ENCODE peak calls at places on chromosome 13, in four cellular contexts. H, K, W and M are unnamed samples.

GRCh38 chr13:105918842-105919741 is 616.4 kb downstream of the EFNB2 start:
- DNase-seq in H (no peak), K (peak; percentile 1), W (no peak), M (peak; percentile 71)

GRCh38 chr13:100537486-100537885 is 51.1 kb downstream of the GGACT start:
- DNase-seq in H (no peak), K (no peak), W (no peak), M (no peak)

GRCh38 chr13:101475536-101475935 is 23.1 kb downstream of the ITGBL1 start:
- DNase-seq in H (no peak), K (no peak), W (no peak), M (no peak)

GRCh38 chr13:94030415-94031119 is 448.9 kb downstream of the DCT start:
- DNase-seq in H (no peak), K (no peak), W (no peak), M (no peak)

GRCh38 chr13:98957731-98958442 is 20.0 kb downstream of the DOCK9 start:
- DNase-seq in H (no peak), K (no peak), W (no peak), M (no peak)

GRCh38 chr13:91017669-91018053 is 329.8 kb upstream of the MIR17HG start:
- DNase-seq in H (no peak), K (peak; percentile 38), W (peak; percentile 2), M (no peak)

GRCh38 chr13:44312898-44313551 is 60.6 kb upstream of the SERP2 start:
- DNase-seq in H (no peak), K (no peak), W (no peak), M (no peak)

GRCh38 chr13:75469087-75469486 is 12.9 kb downstream of the TBC1D4 start:
- DNase-seq in H (no peak), K (peak; percentile 62), W (no peak), M (no peak)

GRCh38 chr13:37277435-37278144 is 172.1 kb upstream of the CSNK1A1L start:
- DNase-seq in H (no peak), K (no peak), W (no peak), M (no peak)

GRCh38 chr13:110001622-110002275 is 215.4 kb upstream of the IRS2 start:
- DNase-seq in H (no peak), K (no peak), W (no peak), M (no peak)

GRCh38 chr13:75486654-75487053 is 4.7 kb upstream of the TBC1D4 start:
- DNase-seq in H (no peak), K (no peak), W (no peak), M (no peak)

GRCh38 chr13:19155321-19155861 is 26.2 kb downstream of the TUBA3C start:
- DNase-seq in H (no peak), K (no peak), W (no peak), M (no peak)

GRCh38 chr13:81383441-81383840 is 1042.5 kb upstream of the SPRY2 start:
- DNase-seq in H (no peak), K (no peak), W (no peak), M (no peak)

GRCh38 chr13:74134777-74135305 is 637 bp upstream of the KLF12 start:
- DNase-seq in H (no peak), K (no peak), W (no peak), M (peak; percentile 84)

GRCh38 chr13:65497265-65497664 is 1732.9 kb downstream of the PCDH9 start:
- DNase-seq in H (no peak), K (no peak), W (no peak), M (no peak)

GRCh38 chr13:106561551-106562170 is 6.3 kb downstream of the ARGLU1 start:
- DNase-seq in H (peak; percentile 55), K (peak; percentile 20), W (no peak), M (no peak)

GRCh38 chr13:66915596-66916185 is 314.4 kb downstream of the PCDH9 start:
- DNase-seq in H (no peak), K (no peak), W (no peak), M (no peak)

GRCh38 chr13:101231751-101232428 is 184.4 kb downstream of the NALCN start:
- DNase-seq in H (no peak), K (no peak), W (no peak), M (no peak)

GRCh38 chr13:94549241-94550029 is 46.5 kb downstream of the TGDS start:
- DNase-seq in H (peak; percentile 93), K (peak; percentile 93), W (peak; percentile 76), M (peak; percentile 93)

GRCh38 chr13:78431328-78431727 is 172.0 kb downstream of the POU4F1 start:
- DNase-seq in H (no peak), K (no peak), W (no peak), M (no peak)

GRCh38 chr13:44212633-44213387 is 160.8 kb upstream of the SERP2 start:
- DNase-seq in H (no peak), K (no peak), W (no peak), M (no peak)

GRCh38 chr13:25874064-25874737 is 177.6 kb downstream of the SHISA2 start:
- DNase-seq in H (no peak), K (no peak), W (no peak), M (no peak)

GRCh38 chr13:27599845-27600553 is 20.3 kb downstream of the LNX2 start:
- DNase-seq in H (no peak), K (peak; percentile 31), W (no peak), M (peak; percentile 17)

GRCh38 chr13:51644649-51645048 is 60.4 kb downstream of the WDFY2 start:
- DNase-seq in H (no peak), K (no peak), W (no peak), M (no peak)

GRCh38 chr13:96091164-96091931 is 1.4 kb downstream of the HS6ST3 start:
- DNase-seq in H (no peak), K (no peak), W (no peak), M (peak; percentile 46)

GRCh38 chr13:79485014-79485441 is 4.1 kb downstream of the NDFIP2 start:
- DNase-seq in H (no peak), K (no peak), W (no peak), M (no peak)

GRCh38 chr13:45361596-45362206 is 20.7 kb upstream of the TPT1 start:
- DNase-seq in H (no peak), K (peak; percentile 82), W (no peak), M (no peak)

GRCh38 chr13:29583073-29583785 is 12.3 kb downstream of the SLC7A1 start:
- DNase-seq in H (no peak), K (peak; percentile 47), W (no peak), M (no peak)

GRCh38 chr13:76885203-76886004 is 801 bp downstream of the KCTD12 start:
- DNase-seq in H (no peak), K (peak; percentile 23), W (peak; percentile 13), M (peak; percentile 81)

GRCh38 chr13:113410472-113411201 is 42.7 kb downstream of the ADPRHL1 start:
- DNase-seq in H (no peak), K (no peak), W (no peak), M (no peak)

GRCh38 chr13:109595466-109595865 is 190.9 kb downstream of the IRS2 start:
- DNase-seq in H (no peak), K (no peak), W (no peak), M (no peak)

GRCh38 chr13:95301947-95302386 is 716 bp upstream of the ABCC4 start:
- DNase-seq in H (no peak), K (no peak), W (no peak), M (peak; percentile 79)

GRCh38 chr13:80658705-80659104 is 317.8 kb upstream of the SPRY2 start:
- DNase-seq in H (no peak), K (no peak), W (no peak), M (no peak)

GRCh38 chr13:97976551-97977375 is 23.3 kb downstream of the IPO5 start:
- DNase-seq in H (no peak), K (peak; percentile 18), W (no peak), M (peak; percentile 75)

GRCh38 chr13:98710521-98710920 is 42.0 kb downstream of the SLC15A1 start:
- DNase-seq in H (no peak), K (no peak), W (no peak), M (no peak)

GRCh38 chr13:44818428-44818827 is 170.8 kb downstream of the NUFIP1 start:
- DNase-seq in H (no peak), K (no peak), W (no peak), M (peak; percentile 69)

GRCh38 chr13:99926014-99926731 is 45.4 kb downstream of the ZIC5 start:
- DNase-seq in H (no peak), K (peak; percentile 25), W (no peak), M (peak; percentile 38)

GRCh38 chr13:97875911-97876310 is 77.6 kb upstream of the IPO5 start:
- DNase-seq in H (no peak), K (no peak), W (no peak), M (no peak)

GRCh38 chr13:50080158-50080855 is 65.1 kb downstream of the KCNRG start:
- DNase-seq in H (no peak), K (peak; percentile 48), W (no peak), M (peak; percentile 12)
- H2AFZ ChIP-seq in H (peak overlapping the region; percentile 59), K (no peak overlapping the region), W (no peak overlapping the region), M (peak overlapping the region; percentile 56)

DNA sequence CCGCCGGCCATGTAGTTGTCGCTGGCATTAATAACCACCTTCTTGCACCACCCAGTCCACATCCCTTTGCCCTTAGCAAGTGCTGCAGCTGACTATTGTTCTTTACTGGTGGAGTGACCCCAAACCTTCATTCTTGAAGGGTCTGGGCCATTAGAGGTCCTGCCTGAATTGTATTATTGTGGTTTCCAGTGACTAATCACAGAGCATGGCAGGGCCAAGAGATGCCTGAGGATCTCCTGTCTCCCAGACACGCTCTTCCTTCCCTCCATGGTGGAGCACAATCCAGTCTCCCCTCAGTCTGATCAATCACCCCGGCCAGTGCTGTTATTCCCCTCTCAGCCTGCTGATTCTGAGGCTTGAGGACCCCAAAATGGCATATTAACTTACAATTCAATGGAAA is 39.0 kb downstream of the C1QTNF9 start:
- DNase-seq in H (no peak), K (no peak), W (no peak), M (no peak)
- TF ChIP-seq NRF1 in H (no peak), K (no peak), W (no peak), M (no peak)

DNA sequence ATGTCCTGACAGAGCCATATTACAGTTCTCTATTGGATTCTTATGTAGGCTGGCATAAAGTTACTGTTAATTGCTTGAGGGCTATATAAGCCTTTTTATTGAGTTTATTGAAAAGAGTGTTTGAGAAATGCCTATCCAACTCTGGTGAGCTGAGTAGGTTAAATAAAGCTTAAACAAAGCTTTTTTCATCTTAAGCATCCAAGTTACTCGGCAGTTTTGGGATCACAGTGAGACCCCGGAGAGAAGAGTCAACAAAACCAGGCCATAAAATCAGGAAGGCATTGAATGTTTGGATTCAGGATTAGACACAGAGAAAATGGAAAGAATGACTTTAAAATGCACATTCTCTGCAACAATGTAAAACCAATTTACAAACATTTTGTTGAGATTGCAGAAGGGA is 588.5 kb downstream of the DACH1 start:
- DNase-seq in H (no peak), K (no peak), W (no peak), M (no peak)
- H2AFZ ChIP-seq in H (no peak overlapping the region), K (no peak overlapping the region), W (no peak overlapping the region), M (no peak overlapping the region)

GRCh38 chr13:40485611-40486517 is 180.6 kb downstream of the FOXO1 start:
- DNase-seq in H (no peak), K (no peak), W (no peak), M (no peak)
- TF ChIP-seq NRF1 in H (no peak), K (no peak), W (no peak), M (no peak)

GRCh38 chr13:23697772-23698313 is 127.6 kb downstream of the TNFRSF19 start:
- DNase-seq in H (no peak), K (no peak), W (no peak), M (no peak)
- H2AFZ ChIP-seq in H (no peak overlapping the region), K (no peak overlapping the region), W (no peak overlapping the region), M (no peak overlapping the region)

GRCh38 chr13:33279898-33280549 is 5.5 kb downstream of the STARD13 start:
- DNase-seq in H (no peak), K (no peak), W (no peak), M (no peak)
- TF ChIP-seq NRF1 in H (no peak), K (no peak), W (no peak), M (no peak)